ENCODE peak calls at places on chromosomes 2 and 18, in nine cellular contexts. C is HuH-7; G is GM04504; F is stimulated activated CD8-positive, alpha-beta memory T cell treated with anti-CD3 and anti-CD28 coated beads, Interleukin-2, amount 100 ng/mL, for 1 hour; W is H1; D is hippocampal formation; E is Daoy; Y is ELR; M is C1 segment of cervical spinal cord. V is an unnamed sample.

GRCh38 chr2:203758841-203759691 is 52.6 kb downstream of the CD28 start:
- DNase-seq in C (no peak), G (peak), F (no peak), W (no peak), D (no peak), E (peak), Y (peak), M (no peak), V (no peak)

GRCh38 chr18:46920067-46920466 is 2.7 kb downstream of the KATNAL2 start:
- DNase-seq in C (no peak), G (no peak), F (no peak), W (no peak), D (no peak), E (no peak), Y (peak), M (no peak), V (no peak)

GRCh38 chr2:68970566-68970965 is 3.9 kb upstream of the GKN1 start:
- DNase-seq in C (no peak), G (no peak), F (no peak), W (no peak), D (no peak), E (no peak), Y (no peak), M (no peak), V (no peak)

GRCh38 chr2:159030674-159031380 is 62.4 kb downstream of the TANC1 start:
- DNase-seq in C (peak), G (peak), F (no peak), W (no peak), D (no peak), E (peak), Y (peak), M (no peak), V (peak)

GRCh38 chr2:56008661-56009411 is 85.3 kb upstream of the EFEMP1 start:
- DNase-seq in C (no peak), G (peak), F (no peak), W (peak), D (peak), E (peak), Y (peak), M (no peak), V (peak)

GRCh38 chr2:150051004-150051403 is 436.5 kb downstream of the RND3 start:
- DNase-seq in C (no peak), G (no peak), F (no peak), W (no peak), D (no peak), E (no peak), Y (no peak), M (no peak), V (no peak)

GRCh38 chr18:12904012-12904516 is 20.0 kb upstream of the PTPN2 start:
- DNase-seq in C (no peak), G (no peak), F (no peak), W (no peak), D (no peak), E (no peak), Y (no peak), M (no peak), V (peak)

GRCh38 chr2:101113441-101114267 is 37.5 kb downstream of the TBC1D8 start:
- DNase-seq in C (no peak), G (peak), F (no peak), W (no peak), D (no peak), E (peak), Y (peak), M (no peak), V (peak)

GRCh38 chr2:42029639-42030195 is 18.1 kb upstream of the PKDCC start:
- DNase-seq in C (no peak), G (no peak), F (no peak), W (no peak), D (no peak), E (no peak), Y (no peak), M (no peak), V (no peak)

GRCh38 chr2:26363323-26363722 is 16.7 kb upstream of the ADGRF3 start:
- DNase-seq in C (no peak), G (no peak), F (no peak), W (no peak), D (no peak), E (no peak), Y (peak), M (no peak), V (peak)

GRCh38 chr2:30628341-30628740 is 178.9 kb downstream of the CAPN13 start:
- DNase-seq in C (no peak), G (no peak), F (no peak), W (no peak), D (no peak), E (no peak), Y (no peak), M (no peak), V (no peak)

GRCh38 chr2:62999905-63000304 is 50.7 kb upstream of the OTX1 start:
- DNase-seq in C (no peak), G (no peak), F (no peak), W (no peak), D (no peak), E (peak), Y (peak), M (no peak), V (no peak)

GRCh38 chr2:168767258-168767657 is 35.2 kb upstream of the NOSTRIN start:
- DNase-seq in C (no peak), G (no peak), F (no peak), W (no peak), D (no peak), E (no peak), Y (peak), M (no peak), V (no peak)

GRCh38 chr18:47996091-47996541 is 65.7 kb upstream of the SMAD2 start:
- DNase-seq in C (no peak), G (no peak), F (no peak), W (no peak), D (no peak), E (no peak), Y (no peak), M (no peak), V (no peak)

GRCh38 chr2:55051026-55051866 is 995 bp upstream of the RTN4 start:
- DNase-seq in C (peak), G (peak), F (peak), W (no peak), D (no peak), E (peak), Y (peak), M (no peak), V (peak)

GRCh38 chr18:70280007-70280925 is 8.6 kb upstream of the SOCS6 start:
- DNase-seq in C (no peak), G (no peak), F (no peak), W (no peak), D (no peak), E (peak), Y (peak), M (no peak), V (peak)

GRCh38 chr2:67476808-67477790 is 80.0 kb downstream of the ETAA1 start:
- DNase-seq in C (peak), G (peak), F (no peak), W (no peak), D (no peak), E (peak), Y (peak), M (no peak), V (peak)

GRCh38 chr18:55115606-55116005 is 156.3 kb upstream of the CCDC68 start:
- DNase-seq in C (no peak), G (no peak), F (no peak), W (no peak), D (no peak), E (no peak), Y (peak), M (no peak), V (no peak)

GRCh38 chr2:237299897-237300296 is 114.1 kb downstream of the COL6A3 start:
- DNase-seq in C (no peak), G (peak), F (no peak), W (no peak), D (no peak), E (peak), Y (peak), M (no peak), V (no peak)

GRCh38 chr2:172102858-172103359 is at the start of gene DLX2:
- DNase-seq in C (peak), G (peak), F (peak), W (peak), D (peak), E (peak), Y (peak), M (no peak), V (peak)

GRCh38 chr2:231503777-231504176 is 26.5 kb downstream of the NMUR1 start:
- DNase-seq in C (no peak), G (no peak), F (no peak), W (no peak), D (no peak), E (no peak), Y (no peak), M (no peak), V (no peak)

GRCh38 chr2:11155326-11156059 is at the start of gene SLC66A3:
- DNase-seq in C (peak), G (peak), F (no peak), W (no peak), D (no peak), E (peak), Y (peak), M (peak), V (peak)

GRCh38 chr2:117058366-117058765 is 756.1 kb upstream of the DDX18 start:
- DNase-seq in C (no peak), G (no peak), F (no peak), W (no peak), D (no peak), E (no peak), Y (no peak), M (no peak), V (no peak)

GRCh38 chr2:216665717-216666116 is 29.6 kb downstream of the IGFBP5 start:
- DNase-seq in C (no peak), G (no peak), F (no peak), W (peak), D (no peak), E (no peak), Y (no peak), M (no peak), V (no peak)